ENCODE peak calls at places on chromosome 19, in seven cellular contexts. D is fibroblast of the aortic adventitia, W is transverse colon, M is cardiac muscle cell, J is astrocyte of the spinal cord, T is coronary artery, A is mesothelial cell of epicardium. E is an unnamed sample.

GRCh38 chr19:41226874-41227390 is 7.9 kb downstream of the AXL start:
- DNase-seq in W (no peak), A (no peak), T (no peak), D (no peak), J (no peak), M (no peak), E (no peak)

GRCh38 chr19:46428278-46429141 is at the start of gene PNMA8C:
- DNase-seq in D (no peak), A (peak), W (peak), T (no peak), J (peak), M (peak), E (no peak)

GRCh38 chr19:40219721-40220276 is 1.6 kb upstream of the TTC9B start:
- DNase-seq in W (no peak), T (no peak), M (peak), A (no peak), D (peak), J (peak), E (no peak)

GRCh38 chr19:32220951-32221350 is 124.5 kb upstream of the ZNF507 start:
- DNase-seq in A (no peak), D (no peak), M (no peak), T (peak), J (no peak), W (no peak), E (no peak)

GRCh38 chr19:17021793-17022590 is 4.6 kb downstream of the CPAMD8 start:
- DNase-seq in T (no peak), A (no peak), W (no peak), J (no peak), M (peak), D (peak), E (no peak)

GRCh38 chr19:56155124-56155687 is 14.1 kb downstream of the ZNF444 start:
- DNase-seq in M (peak), W (peak), T (no peak), A (no peak), J (no peak), D (no peak), E (no peak)

GRCh38 chr19:794989-795658 is 2.1 kb upstream of the PTBP1 start:
- DNase-seq in T (no peak), W (no peak), A (no peak), J (no peak), M (no peak), D (peak), E (no peak)

GRCh38 chr19:47699360-47699917 is 13.8 kb upstream of the EHD2 start:
- DNase-seq in J (no peak), W (peak), D (peak), A (no peak), T (no peak), M (peak), E (no peak)

GRCh38 chr19:8571006-8571411 is 6.2 kb downstream of the MYO1F start:
- DNase-seq in D (no peak), W (peak), M (peak), J (peak), A (no peak), T (no peak), E (no peak)

GRCh38 chr19:10288662-10289166 is 1.0 kb upstream of the ICAM5 start:
- DNase-seq in A (no peak), T (no peak), J (no peak), M (peak), W (peak), D (no peak), E (no peak)

GRCh38 chr19:45876411-45877197 is 9.3 kb downstream of the IRF2BP1 start:
- DNase-seq in J (peak), A (no peak), D (no peak), W (peak), M (peak), T (no peak), E (no peak)

GRCh38 chr19:6971366-6971765 is 49.9 kb downstream of the MBD3L2B start:
- DNase-seq in M (no peak), T (no peak), J (no peak), W (no peak), A (no peak), D (no peak), E (no peak)

GRCh38 chr19:28292822-28293500 is 920.0 kb downstream of the UQCRFS1 start:
- DNase-seq in M (no peak), A (no peak), D (no peak), J (no peak), T (no peak), W (no peak), E (no peak)

GRCh38 chr19:43316591-43317319 is 36.7 kb upstream of the CD177 start:
- DNase-seq in W (peak), J (no peak), M (peak), A (no peak), D (peak), T (no peak), E (no peak)

GRCh38 chr19:8308891-8309291 is 733 bp upstream of the CD320 start:
- DNase-seq in A (no peak), M (no peak), T (no peak), J (no peak), W (no peak), D (no peak), E (peak)

GRCh38 chr19:28208745-28209144 is 1004.2 kb downstream of the UQCRFS1 start:
- DNase-seq in T (no peak), D (no peak), J (no peak), M (no peak), A (no peak), W (no peak), E (no peak)

GRCh38 chr19:8609210-8610040 is 1.1 kb downstream of the ADAMTS10 start:
- DNase-seq in W (peak), A (no peak), M (peak), J (peak), D (peak), T (no peak), E (peak)

GRCh38 chr19:46924874-46925547 is 64.2 kb downstream of the ARHGAP35 start:
- DNase-seq in D (peak), W (peak), A (no peak), T (no peak), J (no peak), M (no peak), E (no peak)

GRCh38 chr19:55546822-55547614 is 1.7 kb upstream of the SBK3 start:
- DNase-seq in T (peak), W (peak), J (peak), D (peak), A (no peak), M (peak), E (no peak)

GRCh38 chr19:17302391-17303166 is 646 bp downstream of the ABHD8 start:
- DNase-seq in J (no peak), W (no peak), A (no peak), M (no peak), T (no peak), D (no peak), E (no peak)

GRCh38 chr19:42284641-42285341 is 15.7 kb downstream of the CIC start:
- DNase-seq in T (peak), W (no peak), J (no peak), A (peak), D (no peak), M (no peak), E (no peak)

GRCh38 chr19:23800868-23801267 is 42.2 kb upstream of the ZNF681 start:
- DNase-seq in M (no peak), J (no peak), A (no peak), D (no peak), W (no peak), T (no peak), E (no peak)

GRCh38 chr19:57560049-57560491 is 407 bp upstream of the ZNF550 start:
- DNase-seq in J (peak), A (no peak), D (peak), T (no peak), W (no peak), M (peak), E (no peak)

GRCh38 chr19:31000913-31001312 is 348.3 kb downstream of the TSHZ3 start:
- DNase-seq in J (no peak), M (no peak), T (no peak), A (no peak), W (no peak), D (no peak), E (no peak)

GRCh38 chr19:1873524-1874473 is 10.4 kb upstream of the KLF16 start:
- DNase-seq in D (peak), T (no peak), M (no peak), A (no peak), J (no peak), W (no peak), E (no peak)

GRCh38 chr19:1874554-1875185 is 10.6 kb downstream of the ABHD17A start:
- DNase-seq in J (no peak), M (no peak), A (no peak), T (no peak), W (no peak), D (peak), E (no peak)

GRCh38 chr19:1872807-1873523 is 9.6 kb upstream of the KLF16 start:
- DNase-seq in T (no peak), M (no peak), A (no peak), J (no peak), W (no peak), D (no peak), E (no peak)

GRCh38 chr19:1871630-1872029 is 8.3 kb upstream of the KLF16 start:
- DNase-seq in M (no peak), W (no peak), J (no peak), D (no peak), T (no peak), A (no peak), E (no peak)

GRCh38 chr19:1875646-1876493 is 9.4 kb downstream of the ABHD17A start:
- DNase-seq in A (peak), W (peak), J (peak), M (peak), T (peak), D (peak), E (peak)
- TF ChIP-seq CTCF in A (no peak), W (no peak), J (no peak), M (no peak), T (no peak), D (no peak), E (no peak)

DNA sequence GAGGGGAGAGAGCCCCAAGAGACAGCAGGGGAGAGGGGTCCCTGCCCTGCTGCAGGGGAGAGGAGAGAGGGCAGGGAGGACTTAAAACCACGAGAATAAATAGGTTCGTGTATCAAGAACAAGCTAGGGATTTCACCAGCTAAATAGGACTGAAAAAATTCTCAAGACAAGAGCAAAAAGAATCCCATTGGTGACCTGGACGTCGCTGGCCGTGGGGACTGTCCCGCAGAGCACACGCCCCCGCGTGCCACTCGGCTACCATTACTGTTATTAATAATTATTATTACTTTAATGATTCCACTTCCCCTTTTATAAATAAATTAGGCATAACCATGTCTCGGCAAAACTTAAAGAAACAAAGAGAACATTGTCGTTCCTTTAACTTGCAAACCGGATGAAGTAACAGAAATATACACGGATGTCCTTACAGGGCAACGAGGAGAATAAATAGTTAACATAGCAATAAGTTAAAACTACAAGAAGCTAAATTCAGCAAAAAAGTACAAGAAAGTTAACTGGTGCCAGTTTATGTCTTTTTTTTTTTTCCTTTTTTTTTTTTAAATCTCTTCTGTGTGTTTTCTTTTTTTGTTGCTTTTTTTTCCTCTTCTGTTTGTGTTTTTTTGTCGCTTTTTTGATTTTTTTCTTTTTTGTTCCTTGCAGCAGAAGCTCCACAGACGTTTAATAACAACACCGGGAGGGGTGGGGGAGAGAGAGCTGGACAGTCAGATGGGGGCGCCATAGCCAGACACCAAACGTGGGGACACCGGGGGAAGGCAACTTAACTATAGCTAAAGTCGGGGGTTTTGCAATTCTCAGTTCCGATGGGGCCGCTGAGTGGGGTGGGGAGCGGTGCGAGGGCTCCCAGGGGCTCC is 16.7 kb downstream of the PRKCSH start:
- DNase-seq in M (peak), D (no peak), T (no peak), W (no peak), J (no peak), A (no peak), E (no peak)
- TF ChIP-seq CTCF in M (peak), D (no peak), T (no peak), W (no peak), J (peak), A (no peak), E (no peak)

DNA sequence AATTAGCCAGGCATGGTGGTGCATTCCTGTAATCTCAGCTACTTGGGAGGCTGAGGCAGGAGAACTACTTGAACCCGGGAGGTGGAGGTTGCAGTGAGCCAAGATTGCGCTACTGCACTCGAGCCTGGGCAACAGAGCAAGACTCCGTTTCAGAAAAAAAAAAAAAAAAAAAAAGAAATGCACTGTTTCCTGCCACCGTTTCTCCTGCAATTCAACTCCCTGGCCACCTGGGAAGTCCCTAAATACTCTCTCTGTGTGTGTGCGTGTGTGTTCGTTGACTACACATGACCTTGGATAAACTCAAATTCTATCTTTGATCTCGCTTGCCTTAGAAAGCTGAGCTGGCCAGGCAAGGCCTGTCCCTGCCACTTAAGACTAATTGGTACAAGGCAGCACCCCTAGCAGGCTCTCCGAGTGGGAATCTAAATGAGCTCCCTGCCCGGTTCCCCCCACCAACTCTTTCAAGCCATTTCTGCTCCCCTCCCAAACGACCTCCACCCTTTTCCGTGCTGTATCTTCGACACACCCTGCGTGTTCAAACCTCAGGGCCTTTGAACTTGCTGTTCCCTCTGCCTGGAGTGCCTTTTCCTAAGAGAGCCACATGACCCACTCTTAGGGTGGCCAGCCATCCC is 5.2 kb upstream of the BCAT2 start:
- DNase-seq in D (no peak), J (no peak), A (no peak), W (no peak), T (no peak), M (no peak), E (no peak)
- TF ChIP-seq CTCF in D (no peak), J (no peak), A (no peak), W (no peak), T (no peak), M (no peak), E (no peak)

GRCh38 chr19:15438124-15438496 is 11.6 kb downstream of the WIZ start:
- DNase-seq in A (no peak), W (no peak), M (no peak), J (no peak), D (no peak), T (no peak), E (no peak)

GRCh38 chr19:15436826-15437110 is 13.0 kb downstream of the WIZ start:
- DNase-seq in D (no peak), M (no peak), T (no peak), W (no peak), A (no peak), J (no peak), E (no peak)

GRCh38 chr19:15436012-15436825 is 13.5 kb downstream of the WIZ start:
- DNase-seq in A (no peak), D (peak), T (no peak), W (no peak), J (no peak), M (no peak), E (no peak)

GRCh38 chr19:15438577-15438976 is 11.2 kb downstream of the WIZ start:
- DNase-seq in M (no peak), T (no peak), W (no peak), D (no peak), A (no peak), J (no peak), E (no peak)

DNA sequence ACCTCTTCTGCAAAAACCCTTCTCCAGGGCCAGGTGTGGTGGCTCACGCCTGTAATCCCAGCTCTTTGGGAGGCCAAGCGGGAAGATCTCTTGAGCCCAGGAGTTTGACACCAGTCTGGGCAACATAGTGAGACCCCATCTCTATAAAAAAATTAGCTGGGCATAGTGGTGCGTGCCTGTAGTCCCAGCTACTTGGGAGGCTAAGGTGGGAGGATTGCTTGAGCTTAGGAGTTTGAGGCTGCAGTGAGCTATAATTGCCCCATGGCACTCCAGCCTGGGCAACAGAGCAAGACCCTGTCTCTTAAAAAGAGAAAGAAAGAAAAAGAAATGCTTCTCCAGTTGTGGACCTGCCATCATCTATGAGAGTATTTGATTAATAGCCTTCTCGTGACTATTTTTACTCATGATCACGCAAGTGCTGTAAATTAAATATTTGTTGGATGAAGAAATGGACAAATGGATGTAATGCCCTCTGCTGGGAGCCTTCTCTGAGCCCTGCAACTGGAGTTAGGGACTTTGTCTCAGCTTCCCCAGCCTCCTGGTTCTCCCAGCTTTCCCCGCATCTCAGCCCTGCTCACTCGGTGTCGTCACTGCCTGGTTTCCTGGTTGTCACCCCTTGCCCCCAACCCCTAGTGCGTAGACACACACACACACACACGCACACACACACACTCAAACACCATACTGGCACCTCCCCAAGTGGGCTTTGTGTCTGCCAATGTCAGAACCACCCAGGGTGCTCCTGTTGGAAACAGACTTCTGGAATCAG is 12.2 kb downstream of the WIZ start:
- DNase-seq in M (no peak), J (no peak), T (no peak), A (no peak), W (no peak), D (peak), E (no peak)
- TF ChIP-seq CTCF in M (no peak), J (peak), T (no peak), A (no peak), W (no peak), D (peak), E (no peak)

DNA sequence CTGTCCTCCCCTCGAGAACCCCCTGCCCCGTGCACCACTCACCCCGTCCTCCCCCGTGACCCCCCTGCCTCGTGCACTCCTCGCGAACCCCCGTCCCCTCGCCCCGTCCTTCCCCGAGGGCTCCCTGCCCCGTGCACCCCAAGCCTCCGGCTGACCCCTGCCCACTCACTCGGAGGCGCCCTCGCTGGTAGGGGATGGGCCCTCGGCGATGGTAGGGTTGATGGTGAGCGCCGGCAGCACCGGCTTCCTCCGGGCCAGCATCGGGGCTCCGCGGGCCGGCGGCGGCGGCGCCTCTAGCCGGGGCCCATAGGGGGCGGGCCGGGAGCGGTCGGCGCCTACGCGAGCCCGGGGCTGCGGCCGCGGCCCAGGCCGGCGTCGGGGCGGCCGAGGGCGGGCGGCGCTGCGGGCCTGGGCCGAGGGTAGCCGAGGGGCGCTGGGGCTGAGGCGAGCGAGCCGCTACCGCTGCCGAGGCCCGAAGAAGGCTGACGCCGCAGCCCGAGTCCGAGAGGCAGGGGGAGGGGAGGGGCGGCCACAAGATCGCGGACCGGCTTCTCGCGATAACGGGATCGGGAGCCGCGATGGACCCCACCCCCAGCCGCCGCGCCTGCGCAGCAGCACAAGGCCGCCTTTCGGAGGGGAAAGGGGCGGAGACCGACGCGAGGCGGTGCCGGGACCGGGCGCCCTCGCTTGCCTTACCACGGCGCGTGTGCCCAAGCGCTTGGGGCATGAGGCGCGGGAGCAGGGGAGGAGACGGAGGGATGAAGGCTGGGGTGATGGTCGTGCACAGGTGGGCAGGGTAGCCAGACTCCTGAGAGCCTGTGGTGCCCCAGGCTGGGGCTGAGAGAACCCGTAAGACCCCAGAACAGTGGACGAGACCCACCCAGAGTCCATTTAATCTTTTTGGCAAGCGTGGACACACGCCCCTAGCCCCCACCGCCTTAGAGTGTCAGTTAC is at the start of gene MAP2K2:
- DNase-seq in D (peak), T (peak), W (peak), J (peak), A (peak), M (peak), E (peak)
- TF ChIP-seq CTCF in D (no peak), T (no peak), W (no peak), J (no peak), A (no peak), M (no peak), E (no peak)

DNA sequence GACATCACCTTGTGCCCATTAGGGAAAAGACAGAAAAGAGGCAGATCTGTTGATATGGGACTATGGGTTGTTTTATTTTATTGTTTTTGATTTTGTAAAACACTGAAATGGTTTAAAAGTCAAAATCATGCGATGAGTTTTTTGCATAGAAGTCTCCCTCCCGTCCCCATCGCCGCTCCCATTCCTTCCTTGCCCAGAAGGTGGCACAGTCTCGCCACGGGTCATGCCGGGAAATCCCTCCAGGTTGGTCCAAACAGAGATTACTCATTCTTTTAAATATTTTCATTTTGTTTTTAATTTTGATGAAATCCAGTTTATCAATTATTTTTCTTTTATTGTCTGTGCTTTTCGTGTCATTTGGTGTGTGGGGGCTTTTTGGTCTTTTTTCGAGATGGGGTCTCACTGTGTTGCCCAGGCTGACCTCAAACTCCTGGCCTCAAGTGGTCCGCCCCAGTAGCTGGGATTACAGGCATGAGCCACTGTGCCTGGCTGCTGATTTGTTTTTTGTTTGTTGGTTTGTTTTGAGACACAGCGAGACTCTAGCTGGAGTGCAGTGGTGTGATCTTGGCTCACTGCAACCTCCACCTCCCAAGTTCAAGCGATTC is 9.2 kb downstream of the PGPEP1 start:
- DNase-seq in D (peak), W (peak), A (no peak), M (peak), T (no peak), J (peak), E (no peak)
- TF ChIP-seq CTCF in D (peak), W (peak), A (peak), M (peak), T (peak), J (peak), E (peak)